ENCODE peak calls at places on chromosome 14, in four cellular contexts. One of them, this sample, is unnamed.

GRCh38 chr14:96267336-96267735 is 11.3 kb downstream of the BDKRB1 start:
- DNase-seq in mesendoderm: peak; percentile 25
- DNase-seq in mesenchymal stem cell: peak; percentile 56
- DNase-seq in H9: peak; percentile 16
- DNase-seq in this sample: peak; percentile 91

GRCh38 chr14:32417956-32418552 is 89.0 kb downstream of the AKAP6 start:
- DNase-seq in mesendoderm: no peak
- DNase-seq in mesenchymal stem cell: peak; percentile 69
- DNase-seq in H9: no peak
- DNase-seq in this sample: peak; percentile 59

GRCh38 chr14:35470775-35471174 is 63.2 kb upstream of the INSM2 start:
- DNase-seq in mesendoderm: peak; percentile 40
- DNase-seq in mesenchymal stem cell: peak; percentile 24
- DNase-seq in H9: no peak
- DNase-seq in this sample: peak; percentile 31

GRCh38 chr14:68762944-68763831 is 29.7 kb downstream of the ZFP36L1 start:
- DNase-seq in mesendoderm: peak; percentile 97
- DNase-seq in mesenchymal stem cell: no peak
- DNase-seq in H9: peak; percentile 75
- DNase-seq in this sample: peak; percentile 76

GRCh38 chr14:105072892-105073719 is 7.9 kb upstream of the GPR132 start:
- DNase-seq in mesendoderm: no peak
- DNase-seq in mesenchymal stem cell: no peak
- DNase-seq in H9: peak; percentile 22
- DNase-seq in this sample: no peak

GRCh38 chr14:76086636-76087035 is 65.1 kb upstream of the GPATCH2L start:
- DNase-seq in mesendoderm: no peak
- DNase-seq in mesenchymal stem cell: no peak
- DNase-seq in H9: no peak
- DNase-seq in this sample: no peak

GRCh38 chr14:58560208-58560607 is 77.6 kb upstream of the DACT1 start:
- DNase-seq in mesendoderm: no peak
- DNase-seq in mesenchymal stem cell: peak; percentile 90
- DNase-seq in H9: no peak
- DNase-seq in this sample: peak; percentile 80

GRCh38 chr14:76784881-76785280 is 23.6 kb downstream of the VASH1 start:
- DNase-seq in mesendoderm: peak; percentile 92
- DNase-seq in mesenchymal stem cell: peak; percentile 87
- DNase-seq in H9: peak; percentile 90
- DNase-seq in this sample: peak; percentile 75

GRCh38 chr14:104635717-104636116 is 31.1 kb upstream of the TMEM179 start:
- DNase-seq in mesendoderm: no peak
- DNase-seq in mesenchymal stem cell: no peak
- DNase-seq in H9: no peak
- DNase-seq in this sample: no peak

GRCh38 chr14:63273717-63274673 is 44.7 kb downstream of the GPHB5 start:
- DNase-seq in mesendoderm: no peak
- DNase-seq in mesenchymal stem cell: no peak
- DNase-seq in H9: no peak
- DNase-seq in this sample: no peak

GRCh38 chr14:97994020-97994531 is 1196.9 kb downstream of the VRK1 start:
- DNase-seq in mesendoderm: no peak
- DNase-seq in mesenchymal stem cell: no peak
- DNase-seq in H9: no peak
- DNase-seq in this sample: no peak

GRCh38 chr14:75711796-75712211 is 50.8 kb downstream of the TTLL5 start:
- DNase-seq in mesendoderm: peak; percentile 87
- DNase-seq in mesenchymal stem cell: peak; percentile 71
- DNase-seq in H9: peak; percentile 35
- DNase-seq in this sample: peak; percentile 85

GRCh38 chr14:92687681-92688433 is 60.6 kb downstream of the LGMN start:
- DNase-seq in mesendoderm: peak; percentile 44
- DNase-seq in mesenchymal stem cell: peak; percentile 46
- DNase-seq in H9: peak; percentile 53
- DNase-seq in this sample: no peak

GRCh38 chr14:75689012-75689411 is 28.0 kb downstream of the TTLL5 start:
- DNase-seq in mesendoderm: no peak
- DNase-seq in mesenchymal stem cell: peak; percentile 15
- DNase-seq in H9: no peak
- DNase-seq in this sample: peak; percentile 61

GRCh38 chr14:68530443-68530842 is 262.4 kb downstream of the ZFP36L1 start:
- DNase-seq in mesendoderm: no peak
- DNase-seq in mesenchymal stem cell: no peak
- DNase-seq in H9: no peak
- DNase-seq in this sample: no peak

DNA sequence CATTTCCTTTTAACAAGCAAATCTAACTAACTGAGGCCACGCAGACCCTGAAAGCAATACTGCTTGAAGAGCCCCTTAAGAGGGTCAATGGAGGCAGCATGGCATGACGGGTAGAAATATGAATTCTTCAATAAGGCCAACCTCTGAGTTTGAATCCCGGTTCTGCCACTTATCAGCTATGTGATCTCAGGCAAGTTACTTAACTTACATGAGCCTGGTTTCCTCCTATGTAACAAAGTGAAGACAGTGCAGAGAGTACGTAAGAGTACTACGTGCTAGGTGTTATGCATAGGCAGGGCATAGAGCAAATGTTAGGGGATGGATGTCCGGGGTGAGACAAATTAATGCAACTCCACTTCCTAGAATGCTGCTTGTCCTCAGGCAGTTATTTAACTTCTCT is 4.7 kb downstream of the HOMEZ start:
- DNase-seq in mesendoderm: no peak
- DNase-seq in mesenchymal stem cell: no peak
- DNase-seq in H9: no peak
- DNase-seq in this sample: no peak
- H3K23ac ChIP-seq in mesendoderm: no peak overlapping the region
- H3K23ac ChIP-seq in mesenchymal stem cell: no peak overlapping the region
- H3K23ac ChIP-seq in H9: no peak overlapping the region
- H3K23ac ChIP-seq in this sample: no peak overlapping the region

GRCh38 chr14:99589031-99589441 is 15.0 kb downstream of the CCDC85C start:
- DNase-seq in mesendoderm: no peak
- DNase-seq in mesenchymal stem cell: peak; percentile 58
- DNase-seq in H9: no peak
- DNase-seq in this sample: no peak

GRCh38 chr14:99587463-99588278 is 16.3 kb downstream of the CCDC85C start:
- DNase-seq in mesendoderm: no peak
- DNase-seq in mesenchymal stem cell: no peak
- DNase-seq in H9: no peak
- DNase-seq in this sample: no peak

GRCh38 chr14:99584823-99585222 is 19.2 kb downstream of the CCDC85C start:
- DNase-seq in mesendoderm: no peak
- DNase-seq in mesenchymal stem cell: no peak
- DNase-seq in H9: no peak
- DNase-seq in this sample: no peak

GRCh38 chr14:99586054-99586760 is 17.8 kb downstream of the CCDC85C start:
- DNase-seq in mesendoderm: no peak
- DNase-seq in mesenchymal stem cell: no peak
- DNase-seq in H9: no peak
- DNase-seq in this sample: no peak

DNA sequence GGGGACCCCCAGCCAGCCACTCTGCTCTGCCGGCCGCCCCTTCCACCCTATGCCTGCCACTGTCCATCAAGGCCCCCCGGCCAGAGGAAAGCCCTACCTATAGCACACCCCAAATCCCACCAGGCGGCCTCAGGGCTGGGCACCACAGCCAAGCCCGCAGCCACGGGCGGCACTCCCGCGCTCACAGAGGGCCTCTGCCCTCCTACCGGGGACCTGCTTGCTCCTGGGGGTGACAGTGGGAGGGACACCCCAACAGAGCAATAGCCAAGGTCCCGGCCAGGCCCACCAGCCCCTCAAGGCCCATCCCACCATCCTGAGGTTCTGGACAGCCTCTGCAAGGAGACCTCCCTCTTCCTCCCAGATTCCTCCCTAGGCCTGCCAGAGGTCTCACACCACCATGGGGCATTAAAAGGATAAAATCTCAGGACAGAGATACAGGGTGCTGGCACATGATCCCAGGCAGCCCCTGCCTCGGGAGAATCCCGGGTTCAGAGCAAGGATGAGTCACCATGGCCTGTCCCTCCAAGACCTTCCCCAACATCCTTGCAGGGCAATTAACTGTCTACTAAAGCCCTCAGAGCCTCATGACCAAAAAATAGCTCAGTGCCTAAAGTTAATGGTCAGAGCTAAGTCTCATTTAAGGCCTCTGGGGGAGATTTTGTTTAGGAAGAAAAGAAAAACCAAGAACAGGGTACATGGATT is 17.1 kb downstream of the CCDC85C start:
- DNase-seq in mesendoderm: no peak
- DNase-seq in mesenchymal stem cell: peak; percentile 41
- DNase-seq in H9: no peak
- DNase-seq in this sample: no peak
- H3K4ac ChIP-seq in mesendoderm: no peak overlapping the region
- H3K4ac ChIP-seq in mesenchymal stem cell: peak overlapping the region; percentile 35
- H3K4ac ChIP-seq in H9: no peak overlapping the region
- H3K4ac ChIP-seq in this sample: peak overlapping the region; percentile 64

GRCh38 chr14:52472728-52473127 is 79.6 kb downstream of the TXNDC16 start:
- DNase-seq in mesendoderm: no peak
- DNase-seq in mesenchymal stem cell: no peak
- DNase-seq in H9: no peak
- DNase-seq in this sample: no peak

GRCh38 chr14:52467515-52468266 is 84.6 kb downstream of the TXNDC16 start:
- DNase-seq in mesendoderm: no peak
- DNase-seq in mesenchymal stem cell: no peak
- DNase-seq in H9: no peak
- DNase-seq in this sample: no peak

GRCh38 chr14:52473557-52473956 is 78.7 kb downstream of the TXNDC16 start:
- DNase-seq in mesendoderm: peak; percentile 35
- DNase-seq in mesenchymal stem cell: peak; percentile 46
- DNase-seq in H9: no peak
- DNase-seq in this sample: peak; percentile 51
- H3K23ac ChIP-seq in mesendoderm: no peak overlapping the region
- H3K23ac ChIP-seq in mesenchymal stem cell: no peak overlapping the region
- H3K23ac ChIP-seq in H9: no peak overlapping the region
- H3K23ac ChIP-seq in this sample: no peak overlapping the region

DNA sequence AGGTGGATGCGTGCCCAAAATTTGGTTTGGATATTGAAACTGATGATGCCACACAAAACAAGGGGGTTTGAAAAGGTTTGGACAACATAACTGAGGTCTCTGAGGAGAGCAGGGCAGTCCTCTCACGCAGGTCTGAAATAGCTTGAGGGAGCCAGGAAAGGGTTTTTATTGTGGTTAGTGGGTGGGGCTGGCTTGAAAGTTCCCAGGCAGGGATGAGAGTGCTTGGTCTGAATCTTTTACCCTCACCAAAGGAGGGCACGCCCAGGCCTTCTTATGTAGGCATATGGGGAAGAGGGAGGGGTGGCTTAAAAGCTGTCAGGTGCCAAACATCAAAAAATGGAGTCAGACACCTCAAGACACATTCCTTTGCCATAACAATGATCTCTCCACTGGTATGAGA is 493.1 kb upstream of the CCDC196 start:
- DNase-seq in mesendoderm: no peak
- DNase-seq in mesenchymal stem cell: no peak
- DNase-seq in H9: no peak
- DNase-seq in this sample: no peak
- H3K4ac ChIP-seq in mesendoderm: no peak overlapping the region
- H3K4ac ChIP-seq in mesenchymal stem cell: no peak overlapping the region
- H3K4ac ChIP-seq in H9: no peak overlapping the region
- H3K4ac ChIP-seq in this sample: no peak overlapping the region

GRCh38 chr14:94685166-94685581 is 73.0 kb downstream of the SERPINA3 start:
- DNase-seq in mesendoderm: peak; percentile 24
- DNase-seq in mesenchymal stem cell: no peak
- DNase-seq in H9: peak; percentile 57
- DNase-seq in this sample: no peak

GRCh38 chr14:94686511-94687160 is 74.4 kb downstream of the SERPINA3 start:
- DNase-seq in mesendoderm: no peak
- DNase-seq in mesenchymal stem cell: no peak
- DNase-seq in H9: peak; percentile 18
- DNase-seq in this sample: no peak

GRCh38 chr14:94689218-94689984 is 77.2 kb downstream of the SERPINA3 start:
- DNase-seq in mesendoderm: peak; percentile 74
- DNase-seq in mesenchymal stem cell: peak; percentile 20
- DNase-seq in H9: peak; percentile 80
- DNase-seq in this sample: peak; percentile 22

GRCh38 chr14:94682736-94683135 is 70.5 kb downstream of the SERPINA3 start:
- DNase-seq in mesendoderm: no peak
- DNase-seq in mesenchymal stem cell: no peak
- DNase-seq in H9: peak; percentile 8
- DNase-seq in this sample: no peak

DNA sequence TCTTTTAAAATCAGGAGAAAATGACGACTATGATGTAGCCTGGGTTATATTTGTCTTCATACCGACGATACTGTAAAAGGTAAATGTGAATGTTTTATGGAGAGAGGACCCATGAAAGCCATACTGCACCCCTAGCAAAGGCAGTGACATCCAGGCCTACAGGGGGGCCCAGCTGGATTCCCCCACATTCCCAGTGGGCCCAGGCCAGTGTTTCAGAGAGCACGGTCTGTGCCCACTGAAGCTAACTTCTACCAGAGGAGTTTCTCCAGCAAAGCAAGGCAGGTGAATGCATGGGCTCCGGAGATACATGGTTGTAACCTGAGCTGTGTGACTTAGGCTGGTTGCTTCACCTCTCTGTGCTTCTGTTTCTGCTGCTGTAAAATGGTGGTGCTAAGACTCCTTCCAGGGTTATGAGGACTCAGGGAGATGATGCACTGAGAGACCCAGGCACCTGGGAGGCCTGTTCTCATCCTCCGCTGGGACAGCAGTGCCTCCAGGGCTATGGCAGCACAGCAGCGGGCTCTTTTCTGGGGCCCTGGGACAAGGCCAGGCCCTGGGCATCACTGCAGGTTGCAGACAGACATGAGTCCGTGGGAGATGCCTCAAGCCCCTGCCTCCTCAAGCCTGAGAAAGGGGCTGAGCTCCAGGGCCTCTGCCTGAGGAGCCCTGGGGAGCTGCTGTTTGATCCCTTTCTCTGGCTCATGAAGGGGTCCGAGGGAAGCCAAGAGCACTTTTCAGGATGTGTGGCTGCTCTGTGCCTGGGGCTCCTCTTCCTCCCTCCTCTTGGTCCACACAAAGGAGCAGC is 73.7 kb downstream of the SERPINA3 start:
- DNase-seq in mesendoderm: no peak
- DNase-seq in mesenchymal stem cell: no peak
- DNase-seq in H9: peak; percentile 14
- DNase-seq in this sample: no peak
- H3K23ac ChIP-seq in mesendoderm: no peak overlapping the region
- H3K23ac ChIP-seq in mesenchymal stem cell: no peak overlapping the region
- H3K23ac ChIP-seq in H9: no peak overlapping the region
- H3K23ac ChIP-seq in this sample: no peak overlapping the region

GRCh38 chr14:70917633-70918032 is 10.4 kb downstream of the PCNX1 start:
- DNase-seq in mesendoderm: no peak
- DNase-seq in mesenchymal stem cell: no peak
- DNase-seq in H9: no peak
- DNase-seq in this sample: no peak
- H3K4ac ChIP-seq in mesendoderm: no peak overlapping the region
- H3K4ac ChIP-seq in mesenchymal stem cell: no peak overlapping the region
- H3K4ac ChIP-seq in H9: no peak overlapping the region
- H3K4ac ChIP-seq in this sample: no peak overlapping the region

This sample was measured in IMR-90.